ENCODE peak calls at places on chromosomes 12 and 14, in six cellular contexts. D is ovary, I is substantia nigra, H is iris pigment epithelial cell, P is Caki2, J is cardiac muscle cell. Z is an unnamed sample.

GRCh38 chr14:104220225-104221070 is 82.1 kb downstream of the KIF26A start:
- DNase-seq in P (no peak), I (no peak), H (no peak), D (no peak), J (no peak), Z (no peak)

GRCh38 chr14:64745511-64746041 is 41.4 kb downstream of the PLEKHG3 start:
- DNase-seq in I (peak), P (no peak), D (no peak), H (peak), J (no peak), Z (no peak)

GRCh38 chr14:78029471-78030372 is 140.5 kb upstream of the NRXN3 start:
- DNase-seq in H (no peak), P (no peak), I (no peak), D (no peak), J (no peak), Z (peak)

GRCh38 chr14:104139460-104140212 is 1.2 kb downstream of the KIF26A start:
- DNase-seq in J (no peak), D (peak), P (no peak), H (no peak), I (no peak), Z (no peak)

GRCh38 chr14:68040633-68041369 is 221.2 kb downstream of the RAD51B start:
- DNase-seq in I (no peak), J (no peak), P (no peak), H (no peak), D (no peak), Z (no peak)

GRCh38 chr12:252634-253033 is 10.0 kb downstream of the SLC6A13 start:
- DNase-seq in D (no peak), P (peak), I (no peak), J (no peak), H (no peak), Z (no peak)

GRCh38 chr14:23640524-23641141 is 4.5 kb downstream of the DHRS2 start:
- DNase-seq in J (peak), D (peak), H (peak), P (no peak), I (no peak), Z (peak)

GRCh38 chr12:31772685-31773222 is 43.9 kb upstream of the AMN1 start:
- DNase-seq in P (no peak), I (no peak), D (no peak), H (no peak), J (no peak), Z (no peak)

GRCh38 chr12:69929531-69929930 is 104.5 kb downstream of the MYRFL start:
- DNase-seq in P (no peak), H (peak), I (no peak), J (no peak), D (no peak), Z (no peak)

GRCh38 chr12:89993632-89994031 is 285.0 kb upstream of the ATP2B1 start:
- DNase-seq in J (no peak), P (no peak), D (no peak), I (no peak), H (no peak), Z (no peak)

GRCh38 chr12:105330938-105331804 is 680 bp downstream of the C12orf75 start:
- DNase-seq in P (peak), J (no peak), I (no peak), D (no peak), H (no peak), Z (peak)

GRCh38 chr12:66061557-66062279 is 68.8 kb downstream of the LLPH start:
- DNase-seq in D (no peak), H (no peak), P (no peak), I (no peak), J (no peak), Z (no peak)

GRCh38 chr12:47238665-47239064 is 158.9 kb upstream of the AMIGO2 start:
- DNase-seq in P (no peak), D (no peak), J (no peak), H (peak), I (no peak), Z (no peak)

GRCh38 chr12:51675062-51675803 is 84.2 kb downstream of the SCN8A start:
- DNase-seq in I (no peak), H (no peak), J (no peak), P (no peak), D (no peak), Z (no peak)

GRCh38 chr12:93918262-93918661 is 230.1 kb upstream of the PLXNC1 start:
- DNase-seq in D (no peak), J (no peak), I (no peak), H (peak), P (no peak), Z (peak)

GRCh38 chr12:6074979-6075585 is 49.4 kb downstream of the VWF start:
- DNase-seq in D (no peak), J (no peak), H (no peak), I (no peak), P (no peak), Z (peak)